ENCODE peak calls at places on chromosomes 7 and 10, in ten cellular contexts. O is spleen, N is bronchial epithelial cell, J is hepatocyte, S is progenitor cell of endocrine pancreas, Y is fibroblast of mammary gland, M is H9, E is OCI-LY7, F is nephron progenitor cell, W is pancreas. U is an unnamed sample.

GRCh38 chr7:138886501-138886917 is 88.5 kb upstream of the ATP6V0A4 start:
- DNase-seq in J (peak; percentile 76), N (peak; percentile 60), O (no peak), Y (peak; percentile 76), F (no peak), E (peak; percentile 77), W (no peak), M (no peak), S (no peak), U (peak; percentile 55)

GRCh38 chr10:3067045-3067858 is at the start of gene PFKP:
- DNase-seq in W (peak; percentile 77), O (peak; percentile 88), J (peak; percentile 44), M (peak; percentile 61), N (no peak), S (no peak), F (peak; percentile 66), Y (no peak), E (peak; percentile 64), U (peak; percentile 67)

GRCh38 chr7:36563706-36564325 is 160.5 kb downstream of the AOAH start:
- DNase-seq in E (no peak), M (no peak), O (no peak), W (no peak), J (no peak), F (no peak), Y (peak; percentile 18), S (no peak), N (peak; percentile 3), U (no peak)

GRCh38 chr10:77463967-77464745 is 173.5 kb downstream of the KCNMA1 start:
- DNase-seq in M (no peak), Y (peak; percentile 55), F (no peak), O (no peak), E (no peak), N (peak; percentile 45), S (no peak), W (no peak), J (no peak), U (no peak)

GRCh38 chr7:81273601-81274397 is 354.9 kb upstream of the SEMA3C start:
- DNase-seq in M (no peak), F (no peak), E (no peak), S (no peak), Y (no peak), N (no peak), J (no peak), W (no peak), O (peak; percentile 17), U (no peak)

GRCh38 chr7:119341822-119342221 is 931.2 kb upstream of the KCND2 start:
- DNase-seq in J (peak; percentile 30), F (no peak), E (no peak), S (no peak), N (no peak), Y (no peak), W (no peak), M (no peak), O (no peak), U (no peak)

GRCh38 chr7:45568536-45569289 is 5.5 kb upstream of the ADCY1 start:
- DNase-seq in N (no peak), Y (no peak), F (no peak), M (no peak), E (no peak), J (no peak), S (no peak), W (no peak), O (no peak), U (no peak)

GRCh38 chr7:33669251-33669670 is 236.1 kb upstream of the BMPER start:
- DNase-seq in E (no peak), N (peak; percentile 89), J (no peak), O (no peak), F (no peak), S (no peak), Y (no peak), M (no peak), W (no peak), U (no peak)

GRCh38 chr7:121739465-121739864 is 133.5 kb upstream of the PTPRZ1 start:
- DNase-seq in O (no peak), M (no peak), F (no peak), Y (no peak), W (no peak), E (no peak), J (no peak), N (no peak), S (no peak), U (no peak)

GRCh38 chr10:92494522-92494921 is 79.4 kb downstream of the IDE start:
- DNase-seq in S (no peak), F (no peak), J (no peak), M (no peak), W (no peak), O (no peak), E (no peak), Y (no peak), N (no peak), U (no peak)

GRCh38 chr7:9983048-9983447 is 990.6 kb upstream of the PHF14 start:
- DNase-seq in Y (no peak), W (no peak), O (no peak), J (no peak), E (no peak), S (no peak), F (no peak), N (no peak), M (no peak), U (no peak)
- TF ChIP-seq CTCF in Y (no peak), W (no peak), O (no peak), J (no peak), E (no peak), S (no peak), F (peak; percentile 8), N (no peak), M (peak; percentile 42), U (no peak)

DNA sequence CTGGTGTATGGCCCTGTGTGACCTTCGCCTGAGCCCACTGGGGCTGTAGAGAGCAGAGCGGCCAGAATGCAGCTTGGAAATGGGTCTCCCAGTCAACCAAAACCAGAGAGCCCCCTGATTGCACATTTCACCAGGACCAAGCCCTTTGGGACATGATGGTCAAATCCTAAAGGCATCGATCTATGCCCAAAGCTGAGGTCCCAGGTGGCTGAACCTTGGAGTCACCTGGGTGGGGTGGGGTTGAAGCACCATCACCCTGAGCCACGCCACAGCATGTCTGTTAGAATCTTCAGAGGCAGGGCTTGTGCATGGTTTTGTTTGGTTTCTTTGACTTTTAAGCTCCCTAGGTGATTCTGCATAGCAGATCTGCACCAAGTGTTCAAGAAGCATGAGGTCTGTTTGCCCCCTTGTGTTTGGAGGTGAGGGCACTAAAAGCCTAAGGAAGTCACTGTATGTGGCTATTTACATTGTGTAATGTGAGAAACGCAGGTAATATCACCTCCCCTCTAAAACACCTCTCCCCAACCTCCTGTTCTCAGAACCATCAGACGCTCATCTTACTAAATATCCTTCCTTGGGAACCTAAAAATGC is 9.6 kb downstream of the PKD1L1 start:
- DNase-seq in O (peak; percentile 51), Y (no peak), N (no peak), J (no peak), F (no peak), M (no peak), W (no peak), S (no peak), E (peak; percentile 71), U (no peak)
- TF ChIP-seq CTCF in O (no peak), Y (no peak), N (no peak), J (no peak), F (no peak), M (peak; percentile 47), W (no peak), S (peak; percentile 39), E (peak; percentile 66), U (no peak)

DNA sequence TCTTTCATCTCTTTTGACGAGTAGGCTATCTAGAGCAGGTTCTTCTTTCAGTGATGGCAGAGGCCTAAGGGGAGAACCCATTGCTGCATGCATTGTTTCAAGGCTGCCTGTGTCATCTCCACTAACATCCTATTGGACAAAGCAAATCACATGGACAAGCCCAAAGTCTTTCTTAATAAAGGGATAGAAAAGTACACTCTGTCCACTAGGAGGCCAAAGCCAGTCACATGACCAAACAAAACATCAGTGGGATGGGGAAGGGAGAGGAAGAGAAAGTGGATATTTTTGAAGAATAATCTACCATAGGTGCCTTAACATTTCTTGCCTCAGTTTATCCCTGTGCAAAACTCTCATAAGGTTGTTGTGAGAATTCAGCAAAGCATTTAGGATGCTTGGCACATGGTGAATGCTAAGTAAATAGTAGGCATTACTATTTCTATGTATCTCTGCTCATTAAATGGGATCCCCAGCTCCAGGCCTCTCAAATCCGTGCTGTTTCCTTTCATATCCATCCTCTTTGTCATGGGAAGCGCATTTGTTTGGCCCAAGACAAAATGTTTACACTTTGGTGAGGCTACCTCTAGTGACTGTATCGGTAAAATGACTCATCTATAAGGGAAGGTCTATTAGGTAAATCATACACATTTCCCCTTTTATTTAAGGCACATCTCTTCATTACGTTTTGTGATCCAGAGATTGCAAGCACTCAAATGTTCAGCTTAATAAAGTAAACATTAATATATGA is 16.7 kb upstream of the CADPS2 start:
- DNase-seq in S (no peak), N (no peak), M (no peak), F (no peak), O (no peak), J (no peak), Y (peak; percentile 33), W (no peak), E (no peak), U (no peak)
- TF ChIP-seq CTCF in S (peak; percentile 23), N (no peak), M (peak; percentile 51), F (peak; percentile 17), O (no peak), J (no peak), Y (peak; percentile 26), W (no peak), E (peak; percentile 20), U (no peak)

GRCh38 chr7:1248459-1249131 is 15.9 kb downstream of the UNCX start:
- DNase-seq in J (no peak), F (no peak), O (no peak), S (no peak), N (no peak), M (peak; percentile 60), Y (no peak), E (no peak), W (no peak), U (no peak)

GRCh38 chr7:1247527-1248041 is 14.9 kb downstream of the UNCX start:
- DNase-seq in J (no peak), O (no peak), S (no peak), Y (no peak), N (no peak), M (no peak), E (no peak), W (no peak), F (peak; percentile 66), U (no peak)

GRCh38 chr7:1246871-1247526 is 14.3 kb downstream of the UNCX start:
- DNase-seq in J (no peak), M (no peak), N (no peak), W (no peak), S (no peak), O (no peak), Y (no peak), F (no peak), E (no peak), U (no peak)

GRCh38 chr7:1249731-1250130 is 17.1 kb downstream of the UNCX start:
- DNase-seq in E (no peak), F (no peak), S (no peak), O (no peak), Y (no peak), W (no peak), J (no peak), M (no peak), N (no peak), U (no peak)

DNA sequence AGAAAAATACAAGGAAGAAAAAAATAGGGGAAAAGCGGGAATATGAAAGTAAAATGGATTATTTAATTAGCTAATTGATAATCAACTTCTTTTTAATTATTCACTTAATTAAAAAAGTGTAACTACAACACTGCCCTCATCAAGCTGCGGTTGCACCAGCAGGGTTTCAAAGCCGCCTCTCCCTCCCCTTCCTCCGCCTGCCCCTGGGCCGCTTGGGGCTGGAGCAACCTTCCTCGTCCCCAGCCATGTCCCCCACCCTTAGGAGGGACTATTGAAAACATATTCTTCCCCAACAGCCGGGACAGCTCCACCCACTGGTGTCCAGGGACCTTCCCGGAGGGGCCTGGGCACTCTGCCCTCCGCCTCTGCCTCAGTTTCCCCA is 15.4 kb downstream of the UNCX start:
- DNase-seq in W (no peak), E (no peak), Y (no peak), F (no peak), J (no peak), S (no peak), M (no peak), N (no peak), O (no peak), U (no peak)
- TF ChIP-seq CTCF in W (no peak), E (no peak), Y (no peak), F (no peak), J (no peak), S (no peak), M (no peak), N (no peak), O (no peak), U (no peak)